ENCODE peak calls at places on chromosomes 16 and 17, in seven cellular contexts. One of them, this sample, is unnamed.

GRCh38 chr17:44556114-44556853 is 1.0 kb upstream of the FZD2 start:
- DNase-seq in K562: peak; percentile 37
- DNase-seq in SK-N-SH: peak; percentile 67
- DNase-seq in HCT116: peak; percentile 19
- DNase-seq in H1: peak; percentile 80
- DNase-seq in HepG2: peak; percentile 15
- DNase-seq in GM12878: peak; percentile 30
- DNase-seq in this sample: peak; percentile 84

GRCh38 chr17:13541032-13541480 is 60.7 kb downstream of the HS3ST3A1 start:
- DNase-seq in HCT116: peak; percentile 41
- DNase-seq in GM12878: no peak
- DNase-seq in K562: no peak
- DNase-seq in SK-N-SH: no peak
- DNase-seq in HepG2: no peak
- DNase-seq in H1: no peak
- DNase-seq in this sample: no peak

GRCh38 chr17:70767102-70767701 is 597.9 kb downstream of the KCNJ2 start:
- DNase-seq in H1: no peak
- DNase-seq in HepG2: peak; percentile 31
- DNase-seq in HCT116: peak; percentile 42
- DNase-seq in SK-N-SH: peak; percentile 60
- DNase-seq in K562: no peak
- DNase-seq in GM12878: no peak
- DNase-seq in this sample: peak; percentile 54

GRCh38 chr16:89471225-89471624 is 19.1 kb downstream of the ANKRD11 start:
- DNase-seq in H1: no peak
- DNase-seq in GM12878: no peak
- DNase-seq in SK-N-SH: no peak
- DNase-seq in HCT116: no peak
- DNase-seq in HepG2: no peak
- DNase-seq in K562: no peak
- DNase-seq in this sample: peak; percentile 65

GRCh38 chr16:35449663-35450062 is 1990.3 kb downstream of the TP53TG3F start:
- DNase-seq in HCT116: no peak
- DNase-seq in H1: no peak
- DNase-seq in GM12878: no peak
- DNase-seq in HepG2: no peak
- DNase-seq in K562: no peak
- DNase-seq in SK-N-SH: no peak
- DNase-seq in this sample: peak; percentile 26

GRCh38 chr17:74513987-74514631 is 17.2 kb downstream of the CD300LB start:
- DNase-seq in K562: peak; percentile 32
- DNase-seq in SK-N-SH: no peak
- DNase-seq in HepG2: peak; percentile 40
- DNase-seq in HCT116: peak; percentile 88
- DNase-seq in H1: no peak
- DNase-seq in GM12878: peak; percentile 73
- DNase-seq in this sample: peak; percentile 86

GRCh38 chr17:8825802-8826201 is 26.6 kb upstream of the MFSD6L start:
- DNase-seq in H1: no peak
- DNase-seq in GM12878: no peak
- DNase-seq in SK-N-SH: no peak
- DNase-seq in K562: no peak
- DNase-seq in HCT116: no peak
- DNase-seq in HepG2: no peak
- DNase-seq in this sample: no peak

GRCh38 chr17:51298508-51299371 is 38.4 kb downstream of the UTP18 start:
- DNase-seq in HepG2: peak; percentile 76
- DNase-seq in SK-N-SH: peak; percentile 65
- DNase-seq in GM12878: no peak
- DNase-seq in HCT116: peak; percentile 51
- DNase-seq in H1: no peak
- DNase-seq in K562: peak; percentile 30
- DNase-seq in this sample: peak; percentile 58

GRCh38 chr16:1993731-1994131 is 4.0 kb downstream of the SYNGR3 start:
- DNase-seq in H1: no peak
- DNase-seq in HCT116: no peak
- DNase-seq in SK-N-SH: no peak
- DNase-seq in GM12878: no peak
- DNase-seq in HepG2: peak; percentile 79
- DNase-seq in K562: no peak
- DNase-seq in this sample: no peak

GRCh38 chr17:37671028-37671812 is 28.0 kb upstream of the DDX52 start:
- DNase-seq in HepG2: no peak
- DNase-seq in H1: no peak
- DNase-seq in K562: no peak
- DNase-seq in SK-N-SH: no peak
- DNase-seq in GM12878: no peak
- DNase-seq in HCT116: no peak
- DNase-seq in this sample: no peak

GRCh38 chr16:85586360-85587145 is 26.6 kb upstream of the GSE1 start:
- DNase-seq in K562: no peak
- DNase-seq in HCT116: no peak
- DNase-seq in SK-N-SH: peak; percentile 68
- DNase-seq in GM12878: no peak
- DNase-seq in H1: no peak
- DNase-seq in HepG2: no peak
- DNase-seq in this sample: no peak
- TF ChIP-seq JUND in K562: no peak
- TF ChIP-seq JUND in HCT116: no peak
- TF ChIP-seq JUND in SK-N-SH: no peak
- TF ChIP-seq JUND in GM12878: no peak
- TF ChIP-seq JUND in H1: no peak
- TF ChIP-seq JUND in HepG2: no peak
- TF ChIP-seq JUND in this sample: no peak

DNA sequence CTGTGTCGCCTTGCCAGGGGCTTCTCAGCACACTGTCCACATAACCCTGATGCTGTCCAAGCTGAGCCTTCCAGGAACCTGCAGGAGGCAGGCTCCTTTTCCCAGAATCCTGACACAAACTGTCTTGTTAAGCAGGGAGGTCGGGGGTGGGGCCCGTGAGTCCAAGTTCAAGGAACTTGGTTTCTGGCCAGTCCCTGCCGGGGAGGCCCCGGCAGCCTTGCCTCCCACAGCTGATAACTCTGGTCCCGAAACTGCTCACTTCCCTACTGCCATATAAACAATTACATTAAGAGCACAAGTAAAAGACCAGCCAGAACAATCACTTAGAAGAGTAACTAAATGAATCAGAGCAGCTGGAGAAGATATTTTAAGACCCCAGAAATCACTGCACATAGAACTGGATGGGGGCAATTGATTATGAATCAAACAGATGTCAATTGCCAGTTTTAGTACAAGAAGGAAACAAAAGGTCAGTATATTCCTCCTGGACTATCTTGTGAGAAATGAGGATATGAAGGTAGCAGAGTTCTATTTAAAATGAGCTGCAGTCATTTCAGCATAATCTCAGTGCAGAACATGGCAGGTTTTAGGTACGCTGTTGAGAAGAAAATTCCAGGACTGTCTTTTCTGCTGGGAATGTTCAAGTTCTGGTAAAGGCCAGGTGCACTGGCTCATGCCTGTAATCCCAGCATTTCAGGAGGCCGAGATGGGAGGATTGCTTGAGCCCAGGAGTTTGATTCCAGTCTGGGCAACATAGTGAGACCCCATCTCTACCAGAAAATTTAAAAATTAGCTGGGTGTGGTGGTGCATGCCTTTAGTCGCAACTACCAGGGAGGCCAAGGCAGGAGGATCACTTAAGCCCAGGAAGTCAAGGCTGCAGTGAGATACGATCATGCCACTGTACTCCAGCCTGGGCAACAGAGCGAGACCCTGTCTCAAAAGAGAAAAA is 169.8 kb downstream of the PITPNC1 start:
- DNase-seq in H1: no peak
- DNase-seq in GM12878: no peak
- DNase-seq in HepG2: no peak
- DNase-seq in HCT116: no peak
- DNase-seq in SK-N-SH: no peak
- DNase-seq in K562: no peak
- DNase-seq in this sample: no peak
- TF ChIP-seq JUND in H1: no peak
- TF ChIP-seq JUND in GM12878: no peak
- TF ChIP-seq JUND in HepG2: no peak
- TF ChIP-seq JUND in HCT116: no peak
- TF ChIP-seq JUND in SK-N-SH: no peak
- TF ChIP-seq JUND in K562: no peak
- TF ChIP-seq JUND in this sample: no peak

GRCh38 chr17:46007461-46007965 is 8.5 kb downstream of the STH start:
- DNase-seq in GM12878: no peak
- DNase-seq in SK-N-SH: no peak
- DNase-seq in H1: no peak
- DNase-seq in K562: no peak
- DNase-seq in HCT116: no peak
- DNase-seq in HepG2: no peak
- DNase-seq in this sample: no peak
- TF ChIP-seq JUND in GM12878: no peak
- TF ChIP-seq JUND in SK-N-SH: no peak
- TF ChIP-seq JUND in H1: no peak
- TF ChIP-seq JUND in K562: no peak
- TF ChIP-seq JUND in HCT116: no peak
- TF ChIP-seq JUND in HepG2: no peak
- TF ChIP-seq JUND in this sample: no peak

GRCh38 chr16:3595110-3595486 is 16.3 kb downstream of the SLX4 start:
- DNase-seq in K562: no peak
- DNase-seq in HCT116: no peak
- DNase-seq in HepG2: no peak
- DNase-seq in GM12878: no peak
- DNase-seq in SK-N-SH: no peak
- DNase-seq in H1: no peak
- DNase-seq in this sample: no peak
- TF ChIP-seq JUND in K562: no peak
- TF ChIP-seq JUND in HCT116: no peak
- TF ChIP-seq JUND in HepG2: no peak
- TF ChIP-seq JUND in GM12878: no peak
- TF ChIP-seq JUND in SK-N-SH: no peak
- TF ChIP-seq JUND in H1: no peak
- TF ChIP-seq JUND in this sample: no peak

GRCh38 chr16:84330685-84331050 is 36.0 kb downstream of the WFDC1 start:
- DNase-seq in HCT116: no peak
- DNase-seq in SK-N-SH: no peak
- DNase-seq in GM12878: no peak
- DNase-seq in HepG2: no peak
- DNase-seq in K562: no peak
- DNase-seq in H1: no peak
- DNase-seq in this sample: no peak
- TF ChIP-seq JUND in HCT116: no peak
- TF ChIP-seq JUND in SK-N-SH: no peak
- TF ChIP-seq JUND in GM12878: no peak
- TF ChIP-seq JUND in HepG2: no peak
- TF ChIP-seq JUND in K562: no peak
- TF ChIP-seq JUND in H1: no peak
- TF ChIP-seq JUND in this sample: no peak

DNA sequence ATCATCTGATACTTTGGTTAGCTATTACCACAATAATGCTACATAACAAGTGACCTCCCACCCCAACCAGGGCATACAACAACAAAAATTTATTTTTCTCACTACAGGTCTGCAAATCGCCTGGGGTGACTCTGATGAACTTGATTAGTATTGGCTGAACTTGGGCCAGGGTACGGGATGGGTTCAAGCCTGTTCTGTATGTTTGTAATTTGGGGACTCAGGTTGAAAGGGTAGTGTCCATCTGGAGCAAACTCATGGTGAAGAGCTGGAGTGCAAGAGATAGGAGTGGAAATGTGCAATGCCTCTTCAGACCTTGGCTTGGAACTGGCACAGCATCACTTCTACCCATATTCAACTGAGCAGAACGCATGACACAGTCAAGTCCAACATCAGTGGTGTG is 16.3 kb upstream of the NKD1 start:
- DNase-seq in SK-N-SH: no peak
- DNase-seq in HepG2: no peak
- DNase-seq in HCT116: no peak
- DNase-seq in GM12878: no peak
- DNase-seq in H1: no peak
- DNase-seq in K562: no peak
- DNase-seq in this sample: no peak
- TF ChIP-seq JUND in SK-N-SH: no peak
- TF ChIP-seq JUND in HepG2: no peak
- TF ChIP-seq JUND in HCT116: no peak
- TF ChIP-seq JUND in GM12878: no peak
- TF ChIP-seq JUND in H1: no peak
- TF ChIP-seq JUND in K562: no peak
- TF ChIP-seq JUND in this sample: no peak

GRCh38 chr17:79050591-79050990 is 24.0 kb upstream of the ENGASE start:
- DNase-seq in GM12878: no peak
- DNase-seq in HCT116: no peak
- DNase-seq in K562: no peak
- DNase-seq in H1: no peak
- DNase-seq in SK-N-SH: no peak
- DNase-seq in HepG2: no peak
- DNase-seq in this sample: no peak

GRCh38 chr17:79049821-79050220 is 24.8 kb upstream of the ENGASE start:
- DNase-seq in HCT116: no peak
- DNase-seq in K562: no peak
- DNase-seq in GM12878: no peak
- DNase-seq in H1: no peak
- DNase-seq in SK-N-SH: no peak
- DNase-seq in HepG2: no peak
- DNase-seq in this sample: no peak

GRCh38 chr17:79047291-79047920 is 23.4 kb downstream of the C1QTNF1 start:
- DNase-seq in HepG2: no peak
- DNase-seq in GM12878: no peak
- DNase-seq in SK-N-SH: no peak
- DNase-seq in K562: no peak
- DNase-seq in H1: no peak
- DNase-seq in HCT116: no peak
- DNase-seq in this sample: no peak

GRCh38 chr17:79047923-79048825 is 24.2 kb downstream of the C1QTNF1 start:
- DNase-seq in HCT116: no peak
- DNase-seq in SK-N-SH: no peak
- DNase-seq in K562: no peak
- DNase-seq in HepG2: no peak
- DNase-seq in H1: no peak
- DNase-seq in GM12878: no peak
- DNase-seq in this sample: no peak

DNA sequence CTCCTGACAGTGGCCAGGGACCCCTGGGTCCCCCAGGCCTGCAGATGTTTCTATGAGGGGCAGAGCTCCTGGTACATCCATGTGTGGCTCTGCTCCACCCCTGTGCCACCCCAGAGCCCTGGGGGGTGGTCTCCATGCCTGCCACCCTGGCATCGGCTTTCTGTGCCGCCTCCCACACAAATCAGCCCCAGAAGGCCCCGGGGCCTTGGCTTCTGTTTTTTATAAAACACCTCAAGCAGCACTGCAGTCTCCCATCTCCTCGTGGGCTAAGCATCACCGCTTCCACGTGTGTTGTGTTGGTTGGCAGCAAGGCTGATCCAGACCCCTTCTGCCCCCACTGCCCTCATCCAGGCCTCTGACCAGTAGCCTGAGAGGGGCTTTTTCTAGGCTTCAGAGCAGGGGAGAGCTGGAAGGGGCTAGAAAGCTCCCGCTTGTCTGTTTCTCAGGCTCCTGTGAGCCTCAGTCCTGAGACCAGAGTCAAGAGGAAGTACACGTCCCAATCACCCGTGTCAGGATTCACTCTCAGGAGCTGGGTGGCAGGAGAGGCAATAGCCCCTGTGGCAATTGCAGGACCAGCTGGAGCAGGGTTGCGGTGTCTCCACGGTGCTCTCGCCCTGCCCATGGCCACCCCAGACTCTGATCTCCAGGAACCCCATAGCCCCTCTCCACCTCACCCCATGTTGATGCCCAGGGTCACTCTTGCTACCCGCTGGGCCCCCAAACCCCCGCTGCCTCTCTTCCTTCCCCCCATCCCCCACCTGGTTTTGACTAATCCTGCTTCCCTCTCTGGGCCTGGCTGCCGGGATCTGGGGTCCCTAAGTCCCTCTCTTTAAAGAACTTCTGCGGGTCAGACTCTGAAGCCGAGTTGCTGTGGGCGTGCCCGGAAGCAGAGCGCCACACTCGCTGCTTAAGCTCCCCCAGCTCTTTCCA is 25.1 kb downstream of the C1QTNF1 start:
- DNase-seq in H1: no peak
- DNase-seq in HCT116: no peak
- DNase-seq in GM12878: no peak
- DNase-seq in K562: no peak
- DNase-seq in HepG2: no peak
- DNase-seq in SK-N-SH: no peak
- DNase-seq in this sample: no peak
- TF ChIP-seq JUND in H1: no peak
- TF ChIP-seq JUND in HCT116: no peak
- TF ChIP-seq JUND in GM12878: no peak
- TF ChIP-seq JUND in K562: no peak
- TF ChIP-seq JUND in HepG2: no peak
- TF ChIP-seq JUND in SK-N-SH: no peak
- TF ChIP-seq JUND in this sample: no peak